ENCODE peak calls at places on chromosomes 12 and 14, in five cellular contexts. One of them, this sample, is unnamed.

GRCh38 chr12:112261559-112261958 is 120.7 kb downstream of the HECTD4 start:
- DNase-seq in putamen: no peak
- DNase-seq in fibroblast of lung: no peak
- DNase-seq in activated T-helper 9 cell treated with anti-CD3 and anti-CD28 coated beads, Interleukin-2, amount 50 U/mL, for 16 hours: no peak
- DNase-seq in MV-4-11: no peak
- DNase-seq in this sample: no peak

GRCh38 chr12:44143170-44143569 is 307.3 kb downstream of the TMEM117 start:
- DNase-seq in putamen: no peak
- DNase-seq in fibroblast of lung: no peak
- DNase-seq in activated T-helper 9 cell treated with anti-CD3 and anti-CD28 coated beads, Interleukin-2, amount 50 U/mL, for 16 hours: no peak
- DNase-seq in MV-4-11: no peak
- DNase-seq in this sample: no peak

GRCh38 chr14:36054353-36055051 is 122.0 kb downstream of the PTCSC3 start:
- DNase-seq in putamen: no peak
- DNase-seq in fibroblast of lung: no peak
- DNase-seq in activated T-helper 9 cell treated with anti-CD3 and anti-CD28 coated beads, Interleukin-2, amount 50 U/mL, for 16 hours: no peak
- DNase-seq in MV-4-11: no peak
- DNase-seq in this sample: no peak

GRCh38 chr14:99268776-99269510 is 3.1 kb downstream of the BCL11B start:
- DNase-seq in putamen: no peak
- DNase-seq in fibroblast of lung: no peak
- DNase-seq in activated T-helper 9 cell treated with anti-CD3 and anti-CD28 coated beads, Interleukin-2, amount 50 U/mL, for 16 hours: no peak
- DNase-seq in MV-4-11: no peak
- DNase-seq in this sample: no peak

GRCh38 chr12:124512667-124513296 is 54.6 kb downstream of the NCOR2 start:
- DNase-seq in putamen: peak; percentile 92
- DNase-seq in fibroblast of lung: peak; percentile 93
- DNase-seq in activated T-helper 9 cell treated with anti-CD3 and anti-CD28 coated beads, Interleukin-2, amount 50 U/mL, for 16 hours: no peak
- DNase-seq in MV-4-11: peak; percentile 47
- DNase-seq in this sample: peak; percentile 99

GRCh38 chr12:52056801-52057613 is 5.8 kb downstream of the NR4A1 start:
- DNase-seq in putamen: no peak
- DNase-seq in fibroblast of lung: peak; percentile 24
- DNase-seq in activated T-helper 9 cell treated with anti-CD3 and anti-CD28 coated beads, Interleukin-2, amount 50 U/mL, for 16 hours: no peak
- DNase-seq in MV-4-11: no peak
- DNase-seq in this sample: no peak

GRCh38 chr12:125134576-125134975 is 69.3 kb downstream of the AACS start:
- DNase-seq in putamen: no peak
- DNase-seq in fibroblast of lung: no peak
- DNase-seq in activated T-helper 9 cell treated with anti-CD3 and anti-CD28 coated beads, Interleukin-2, amount 50 U/mL, for 16 hours: no peak
- DNase-seq in MV-4-11: no peak
- DNase-seq in this sample: no peak

GRCh38 chr12:66036317-66036716 is 94.2 kb downstream of the LLPH start:
- DNase-seq in putamen: no peak
- DNase-seq in fibroblast of lung: peak; percentile 93
- DNase-seq in activated T-helper 9 cell treated with anti-CD3 and anti-CD28 coated beads, Interleukin-2, amount 50 U/mL, for 16 hours: no peak
- DNase-seq in MV-4-11: no peak
- DNase-seq in this sample: peak; percentile 90

GRCh38 chr12:94770397-94770759 is 120.0 kb upstream of the TMCC3 start:
- DNase-seq in putamen: no peak
- DNase-seq in fibroblast of lung: no peak
- DNase-seq in activated T-helper 9 cell treated with anti-CD3 and anti-CD28 coated beads, Interleukin-2, amount 50 U/mL, for 16 hours: no peak
- DNase-seq in MV-4-11: no peak
- DNase-seq in this sample: no peak

GRCh38 chr14:49770212-49770817 is 2.4 kb downstream of the KLHDC2 start:
- DNase-seq in putamen: no peak
- DNase-seq in fibroblast of lung: peak; percentile 62
- DNase-seq in activated T-helper 9 cell treated with anti-CD3 and anti-CD28 coated beads, Interleukin-2, amount 50 U/mL, for 16 hours: no peak
- DNase-seq in MV-4-11: no peak
- DNase-seq in this sample: peak; percentile 60

GRCh38 chr14:93674343-93674742 is 113.9 kb downstream of the PRIMA1 start:
- DNase-seq in putamen: no peak
- DNase-seq in fibroblast of lung: no peak
- DNase-seq in activated T-helper 9 cell treated with anti-CD3 and anti-CD28 coated beads, Interleukin-2, amount 50 U/mL, for 16 hours: no peak
- DNase-seq in MV-4-11: no peak
- DNase-seq in this sample: no peak

GRCh38 chr12:114166360-114166759 is 200.2 kb upstream of the RBM19 start:
- DNase-seq in putamen: peak; percentile 67
- DNase-seq in fibroblast of lung: peak; percentile 80
- DNase-seq in activated T-helper 9 cell treated with anti-CD3 and anti-CD28 coated beads, Interleukin-2, amount 50 U/mL, for 16 hours: no peak
- DNase-seq in MV-4-11: peak; percentile 17
- DNase-seq in this sample: no peak

GRCh38 chr12:43306066-43306465 is 245.9 kb downstream of the ADAMTS20 start:
- DNase-seq in putamen: no peak
- DNase-seq in fibroblast of lung: peak; percentile 87
- DNase-seq in activated T-helper 9 cell treated with anti-CD3 and anti-CD28 coated beads, Interleukin-2, amount 50 U/mL, for 16 hours: no peak
- DNase-seq in MV-4-11: peak; percentile 76
- DNase-seq in this sample: peak; percentile 81

GRCh38 chr12:101939856-101940265 is 62.5 kb downstream of the DRAM1 start:
- DNase-seq in putamen: peak; percentile 16
- DNase-seq in fibroblast of lung: peak; percentile 84
- DNase-seq in activated T-helper 9 cell treated with anti-CD3 and anti-CD28 coated beads, Interleukin-2, amount 50 U/mL, for 16 hours: peak; percentile 4
- DNase-seq in MV-4-11: peak; percentile 64
- DNase-seq in this sample: peak; percentile 73

GRCh38 chr12:109735825-109736551 is 22.4 kb downstream of the FAM222A start:
- DNase-seq in putamen: no peak
- DNase-seq in fibroblast of lung: no peak
- DNase-seq in activated T-helper 9 cell treated with anti-CD3 and anti-CD28 coated beads, Interleukin-2, amount 50 U/mL, for 16 hours: no peak
- DNase-seq in MV-4-11: no peak
- DNase-seq in this sample: no peak

GRCh38 chr14:94113490-94113889 is 3.0 kb downstream of the IFI27 start:
- DNase-seq in putamen: no peak
- DNase-seq in fibroblast of lung: no peak
- DNase-seq in activated T-helper 9 cell treated with anti-CD3 and anti-CD28 coated beads, Interleukin-2, amount 50 U/mL, for 16 hours: no peak
- DNase-seq in MV-4-11: no peak
- DNase-seq in this sample: no peak

GRCh38 chr12:124497039-124497438 is 70.4 kb downstream of the NCOR2 start:
- DNase-seq in putamen: no peak
- DNase-seq in fibroblast of lung: peak; percentile 71
- DNase-seq in activated T-helper 9 cell treated with anti-CD3 and anti-CD28 coated beads, Interleukin-2, amount 50 U/mL, for 16 hours: no peak
- DNase-seq in MV-4-11: no peak
- DNase-seq in this sample: no peak

GRCh38 chr12:113831486-113831885 is 134.6 kb downstream of the RBM19 start:
- DNase-seq in putamen: no peak
- DNase-seq in fibroblast of lung: no peak
- DNase-seq in activated T-helper 9 cell treated with anti-CD3 and anti-CD28 coated beads, Interleukin-2, amount 50 U/mL, for 16 hours: no peak
- DNase-seq in MV-4-11: no peak
- DNase-seq in this sample: no peak

GRCh38 chr14:50225067-50225973 is 6.1 kb downstream of the SOS2 start:
- DNase-seq in putamen: no peak
- DNase-seq in fibroblast of lung: peak; percentile 89
- DNase-seq in activated T-helper 9 cell treated with anti-CD3 and anti-CD28 coated beads, Interleukin-2, amount 50 U/mL, for 16 hours: no peak
- DNase-seq in MV-4-11: no peak
- DNase-seq in this sample: peak; percentile 82

GRCh38 chr12:60644076-60644475 is 1048.2 kb downstream of the SLC16A7 start:
- DNase-seq in putamen: no peak
- DNase-seq in fibroblast of lung: no peak
- DNase-seq in activated T-helper 9 cell treated with anti-CD3 and anti-CD28 coated beads, Interleukin-2, amount 50 U/mL, for 16 hours: no peak
- DNase-seq in MV-4-11: no peak
- DNase-seq in this sample: no peak

GRCh38 chr12:67426067-67426466 is 156.9 kb downstream of the CAND1 start:
- DNase-seq in putamen: no peak
- DNase-seq in fibroblast of lung: peak; percentile 84
- DNase-seq in activated T-helper 9 cell treated with anti-CD3 and anti-CD28 coated beads, Interleukin-2, amount 50 U/mL, for 16 hours: no peak
- DNase-seq in MV-4-11: no peak
- DNase-seq in this sample: peak; percentile 75

GRCh38 chr14:91369628-91370445 is 47.8 kb downstream of the CCDC88C start:
- DNase-seq in putamen: no peak
- DNase-seq in fibroblast of lung: peak; percentile 67
- DNase-seq in activated T-helper 9 cell treated with anti-CD3 and anti-CD28 coated beads, Interleukin-2, amount 50 U/mL, for 16 hours: peak; percentile 54
- DNase-seq in MV-4-11: no peak
- DNase-seq in this sample: no peak

GRCh38 chr14:92959189-92959531 is 36.2 kb downstream of the CHGA start:
- DNase-seq in putamen: peak; percentile 83
- DNase-seq in fibroblast of lung: no peak
- DNase-seq in activated T-helper 9 cell treated with anti-CD3 and anti-CD28 coated beads, Interleukin-2, amount 50 U/mL, for 16 hours: no peak
- DNase-seq in MV-4-11: no peak
- DNase-seq in this sample: no peak

GRCh38 chr14:96357216-96357615 is 5.9 kb downstream of the ATG2B start:
- DNase-seq in putamen: no peak
- DNase-seq in fibroblast of lung: no peak
- DNase-seq in activated T-helper 9 cell treated with anti-CD3 and anti-CD28 coated beads, Interleukin-2, amount 50 U/mL, for 16 hours: no peak
- DNase-seq in MV-4-11: no peak
- DNase-seq in this sample: no peak

GRCh38 chr12:76927170-76927784 is 48.5 kb upstream of the CSRP2 start:
- DNase-seq in putamen: no peak
- DNase-seq in fibroblast of lung: peak; percentile 58
- DNase-seq in activated T-helper 9 cell treated with anti-CD3 and anti-CD28 coated beads, Interleukin-2, amount 50 U/mL, for 16 hours: no peak
- DNase-seq in MV-4-11: peak; percentile 2
- DNase-seq in this sample: peak; percentile 27

GRCh38 chr14:89669209-89669608 is 252.2 kb upstream of the FOXN3 start:
- DNase-seq in putamen: peak; percentile 19
- DNase-seq in fibroblast of lung: no peak
- DNase-seq in activated T-helper 9 cell treated with anti-CD3 and anti-CD28 coated beads, Interleukin-2, amount 50 U/mL, for 16 hours: no peak
- DNase-seq in MV-4-11: peak; percentile 89
- DNase-seq in this sample: no peak

GRCh38 chr14:104885031-104885972 is 20.2 kb downstream of the CEP170B start:
- DNase-seq in putamen: no peak
- DNase-seq in fibroblast of lung: no peak
- DNase-seq in activated T-helper 9 cell treated with anti-CD3 and anti-CD28 coated beads, Interleukin-2, amount 50 U/mL, for 16 hours: no peak
- DNase-seq in MV-4-11: no peak
- DNase-seq in this sample: no peak

GRCh38 chr12:66196806-66197205 is 7.8 kb downstream of the IRAK3 start:
- DNase-seq in putamen: no peak
- DNase-seq in fibroblast of lung: no peak
- DNase-seq in activated T-helper 9 cell treated with anti-CD3 and anti-CD28 coated beads, Interleukin-2, amount 50 U/mL, for 16 hours: no peak
- DNase-seq in MV-4-11: no peak
- DNase-seq in this sample: no peak

GRCh38 chr14:103522649-103523582 is at the start of gene CKB:
- DNase-seq in putamen: peak; percentile 84
- DNase-seq in fibroblast of lung: peak; percentile 57
- DNase-seq in activated T-helper 9 cell treated with anti-CD3 and anti-CD28 coated beads, Interleukin-2, amount 50 U/mL, for 16 hours: no peak
- DNase-seq in MV-4-11: no peak
- DNase-seq in this sample: peak; percentile 22

GRCh38 chr12:34398706-34399630 is 376.7 kb downstream of the ALG10 start:
- DNase-seq in putamen: no peak
- DNase-seq in fibroblast of lung: no peak
- DNase-seq in activated T-helper 9 cell treated with anti-CD3 and anti-CD28 coated beads, Interleukin-2, amount 50 U/mL, for 16 hours: no peak
- DNase-seq in MV-4-11: no peak
- DNase-seq in this sample: no peak

GRCh38 chr12:17215754-17216153 is 609.8 kb upstream of the LMO3 start:
- DNase-seq in putamen: no peak
- DNase-seq in fibroblast of lung: no peak
- DNase-seq in activated T-helper 9 cell treated with anti-CD3 and anti-CD28 coated beads, Interleukin-2, amount 50 U/mL, for 16 hours: no peak
- DNase-seq in MV-4-11: peak; percentile 43
- DNase-seq in this sample: no peak

GRCh38 chr12:66120477-66120876 is 10.1 kb downstream of the LLPH start:
- DNase-seq in putamen: no peak
- DNase-seq in fibroblast of lung: no peak
- DNase-seq in activated T-helper 9 cell treated with anti-CD3 and anti-CD28 coated beads, Interleukin-2, amount 50 U/mL, for 16 hours: no peak
- DNase-seq in MV-4-11: no peak
- DNase-seq in this sample: no peak

GRCh38 chr12:12398026-12398859 is 41.4 kb downstream of the BORCS5 start:
- DNase-seq in putamen: no peak
- DNase-seq in fibroblast of lung: peak; percentile 98
- DNase-seq in activated T-helper 9 cell treated with anti-CD3 and anti-CD28 coated beads, Interleukin-2, amount 50 U/mL, for 16 hours: no peak
- DNase-seq in MV-4-11: peak; percentile 53
- DNase-seq in this sample: peak; percentile 90

GRCh38 chr14:86035882-86036281 is 505.9 kb downstream of the FLRT2 start:
- DNase-seq in putamen: no peak
- DNase-seq in fibroblast of lung: peak; percentile 13
- DNase-seq in activated T-helper 9 cell treated with anti-CD3 and anti-CD28 coated beads, Interleukin-2, amount 50 U/mL, for 16 hours: no peak
- DNase-seq in MV-4-11: peak; percentile 34
- DNase-seq in this sample: no peak

GRCh38 chr14:78425332-78425731 is 255.2 kb downstream of the NRXN3 start:
- DNase-seq in putamen: no peak
- DNase-seq in fibroblast of lung: no peak
- DNase-seq in activated T-helper 9 cell treated with anti-CD3 and anti-CD28 coated beads, Interleukin-2, amount 50 U/mL, for 16 hours: no peak
- DNase-seq in MV-4-11: no peak
- DNase-seq in this sample: no peak

GRCh38 chr12:2411586-2412304 is 359.0 kb downstream of the CACNA1C start:
- DNase-seq in putamen: no peak
- DNase-seq in fibroblast of lung: no peak
- DNase-seq in activated T-helper 9 cell treated with anti-CD3 and anti-CD28 coated beads, Interleukin-2, amount 50 U/mL, for 16 hours: no peak
- DNase-seq in MV-4-11: no peak
- DNase-seq in this sample: no peak

GRCh38 chr14:102187583-102188001 is 47.9 kb downstream of the WDR20 start:
- DNase-seq in putamen: no peak
- DNase-seq in fibroblast of lung: no peak
- DNase-seq in activated T-helper 9 cell treated with anti-CD3 and anti-CD28 coated beads, Interleukin-2, amount 50 U/mL, for 16 hours: no peak
- DNase-seq in MV-4-11: no peak
- DNase-seq in this sample: no peak

This sample was measured in brain microvascular endothelial cell.